ENCODE peak calls at places on chromosomes 3 and 15, in nine cellular contexts. L, F, X, Y, O, I, K, J and C are unnamed samples.

GRCh38 chr3:126052196-126053058 is 31.5 kb downstream of the SLC41A3 start:
- DNase-seq in X (no peak), K (no peak), F (no peak), O (no peak), J (no peak), Y (no peak), L (no peak), I (peak), C (no peak)

GRCh38 chr15:31335991-31336942 is 9.6 kb downstream of the KLF13 start:
- DNase-seq in L (no peak), I (no peak), O (no peak), F (no peak), X (no peak), J (no peak), K (no peak), Y (no peak), C (no peak)

GRCh38 chr15:57505949-57506391 is 85.7 kb upstream of the MYZAP start:
- DNase-seq in L (no peak), O (no peak), X (no peak), K (peak), F (peak), I (peak), Y (no peak), J (peak), C (peak)

GRCh38 chr3:107848516-107848915 is 242.3 kb downstream of the CD47 start:
- DNase-seq in K (no peak), O (no peak), J (no peak), I (no peak), F (no peak), L (no peak), X (no peak), Y (no peak), C (no peak)

GRCh38 chr3:124540550-124541201 is 189.6 kb upstream of the UMPS start:
- DNase-seq in L (no peak), O (no peak), I (no peak), F (no peak), K (no peak), Y (no peak), J (no peak), X (no peak), C (no peak)

GRCh38 chr15:88894819-88895767 is at the start of gene HAPLN3:
- DNase-seq in Y (no peak), I (no peak), K (no peak), F (peak), J (no peak), L (peak), O (peak), X (no peak), C (peak)

GRCh38 chr3:14231145-14231990 is 52.8 kb downstream of the LSM3 start:
- DNase-seq in Y (no peak), J (no peak), X (no peak), O (no peak), F (no peak), L (no peak), K (no peak), I (peak), C (no peak)

GRCh38 chr3:121696190-121696589 is 35.5 kb upstream of the HCLS1 start:
- DNase-seq in Y (no peak), K (no peak), F (no peak), X (no peak), I (no peak), L (no peak), O (no peak), J (no peak), C (no peak)

GRCh38 chr3:127775398-127776109 is 46.8 kb downstream of the MGLL start:
- DNase-seq in J (peak), L (no peak), F (peak), O (no peak), Y (peak), I (peak), X (no peak), K (peak), C (no peak)

GRCh38 chr3:167066977-167067843 is 312.9 kb downstream of the ZBBX start:
- DNase-seq in Y (no peak), O (no peak), X (no peak), F (no peak), J (no peak), K (no peak), L (no peak), I (no peak), C (peak)

GRCh38 chr3:140288575-140288974 is 353.6 kb downstream of the CLSTN2 start:
- DNase-seq in O (no peak), Y (no peak), K (no peak), I (no peak), F (peak), X (no peak), L (no peak), J (no peak), C (no peak)

GRCh38 chr15:68301300-68301699 is 23.8 kb downstream of the FEM1B start:
- DNase-seq in I (no peak), Y (no peak), K (no peak), O (no peak), F (no peak), J (no peak), L (no peak), X (no peak), C (no peak)

GRCh38 chr3:14210843-14211594 is 32.4 kb downstream of the LSM3 start:
- DNase-seq in X (peak), K (no peak), Y (peak), O (peak), I (no peak), J (no peak), F (peak), L (no peak), C (peak)

GRCh38 chr3:32326791-32327190 is 64.9 kb upstream of the CMTM7 start:
- DNase-seq in F (no peak), K (no peak), Y (no peak), X (no peak), O (no peak), I (no peak), L (no peak), J (no peak), C (no peak)

GRCh38 chr3:188137062-188137461 is 16.9 kb upstream of the LPP start:
- DNase-seq in O (no peak), Y (no peak), K (no peak), L (no peak), F (no peak), I (no peak), J (no peak), X (no peak), C (no peak)

GRCh38 chr3:136546718-136547117 is 205.5 kb downstream of the STAG1 start:
- DNase-seq in X (no peak), F (peak), O (no peak), K (no peak), I (no peak), J (no peak), L (no peak), Y (no peak), C (peak)